ENCODE peak calls at places on chromosomes 2 and 18, in nine cellular contexts. T, L, C, H, W, R, G, E and A are unnamed samples.

GRCh38 chr2:11234309-11234708 is 79.0 kb downstream of the SLC66A3 start:
- DNase-seq in T (no peak), L (peak), C (no peak), H (no peak), W (no peak), R (no peak), G (no peak), E (peak), A (no peak)

GRCh38 chr2:177429688-177430325 is 37.2 kb downstream of the AGPS start:
- DNase-seq in T (no peak), L (peak), C (no peak), H (no peak), W (peak), R (no peak), G (no peak), E (peak), A (no peak)

GRCh38 chr2:95007822-95008221 is 17.7 kb upstream of the MAL start:
- DNase-seq in T (no peak), L (no peak), C (no peak), H (no peak), W (no peak), R (no peak), G (peak), E (no peak), A (no peak)

GRCh38 chr2:142615876-142616275 is 261.6 kb upstream of the KYNU start:
- DNase-seq in T (no peak), L (no peak), C (no peak), H (no peak), W (no peak), R (no peak), G (no peak), E (no peak), A (no peak)

GRCh38 chr18:78986018-78986481 is 6.4 kb downstream of the SALL3 start:
- DNase-seq in T (no peak), L (peak), C (no peak), H (no peak), W (peak), R (peak), G (no peak), E (peak), A (peak)

GRCh38 chr2:129112181-129112580 is 793.5 kb upstream of the HS6ST1 start:
- DNase-seq in T (no peak), L (no peak), C (no peak), H (no peak), W (no peak), R (no peak), G (no peak), E (no peak), A (no peak)

GRCh38 chr2:14991723-14992122 is 359.2 kb downstream of the LRATD1 start:
- DNase-seq in T (no peak), L (no peak), C (no peak), H (no peak), W (no peak), R (no peak), G (no peak), E (no peak), A (no peak)

GRCh38 chr18:36085195-36085594 is 17.8 kb upstream of the RPRD1A start:
- DNase-seq in T (no peak), L (no peak), C (no peak), H (no peak), W (no peak), R (no peak), G (no peak), E (no peak), A (no peak)

GRCh38 chr18:61572871-61573270 is 239.6 kb downstream of the CDH20 start:
- DNase-seq in T (no peak), L (peak), C (no peak), H (no peak), W (no peak), R (no peak), G (no peak), E (peak), A (no peak)

GRCh38 chr18:79384151-79384807 is 11.5 kb upstream of the NFATC1 start:
- DNase-seq in T (no peak), L (no peak), C (no peak), H (no peak), W (no peak), R (no peak), G (no peak), E (no peak), A (peak)

GRCh38 chr2:30135541-30135940 is 11.3 kb upstream of the YPEL5 start:
- DNase-seq in T (no peak), L (no peak), C (no peak), H (no peak), W (no peak), R (no peak), G (no peak), E (no peak), A (no peak)

GRCh38 chr2:19611491-19612332 is 253.3 kb upstream of the OSR1 start:
- DNase-seq in T (no peak), L (peak), C (no peak), H (no peak), W (peak), R (no peak), G (no peak), E (peak), A (no peak)

GRCh38 chr18:75210274-75211001 is at the start of gene TSHZ1:
- DNase-seq in T (peak), L (peak), C (peak), H (no peak), W (peak), R (peak), G (peak), E (peak), A (peak)

GRCh38 chr2:5673861-5674240 is 18.3 kb upstream of the SOX11 start:
- DNase-seq in T (no peak), L (no peak), C (no peak), H (no peak), W (peak), R (no peak), G (no peak), E (peak), A (no peak)

GRCh38 chr2:85324639-85325465 is 2.9 kb downstream of the TGOLN2 start:
- DNase-seq in T (no peak), L (peak), C (no peak), H (no peak), W (no peak), R (no peak), G (peak), E (peak), A (peak)

GRCh38 chr2:182522930-182523541 is 96.2 kb upstream of the PDE1A start:
- DNase-seq in T (no peak), L (no peak), C (no peak), H (no peak), W (peak), R (no peak), G (no peak), E (no peak), A (no peak)

GRCh38 chr2:59584958-59585357 is 968.5 kb downstream of the BCL11A start:
- DNase-seq in T (no peak), L (no peak), C (no peak), H (no peak), W (no peak), R (peak), G (no peak), E (no peak), A (peak)

GRCh38 chr2:234495801-234496441 is 960 bp downstream of the ARL4C start:
- DNase-seq in T (peak), L (no peak), C (no peak), H (no peak), W (no peak), R (no peak), G (peak), E (peak), A (no peak)

GRCh38 chr2:220057922-220058321 is 430.5 kb downstream of the SLC4A3 start:
- DNase-seq in T (no peak), L (no peak), C (no peak), H (no peak), W (no peak), R (no peak), G (no peak), E (no peak), A (no peak)

GRCh38 chr2:16060936-16061338 is 120.6 kb downstream of the MYCN start:
- DNase-seq in T (no peak), L (no peak), C (no peak), H (no peak), W (no peak), R (no peak), G (no peak), E (no peak), A (no peak)

GRCh38 chr2:195575879-195576391 is 81.1 kb upstream of the SLC39A10 start:
- DNase-seq in T (no peak), L (peak), C (no peak), H (no peak), W (peak), R (peak), G (no peak), E (peak), A (no peak)

GRCh38 chr2:98702127-98702802 is 28.7 kb downstream of the MGAT4A start:
- DNase-seq in T (peak), L (no peak), C (no peak), H (no peak), W (no peak), R (no peak), G (no peak), E (no peak), A (peak)

GRCh38 chr2:73104933-73105332 is 7.8 kb downstream of the RAB11FIP5 start:
- DNase-seq in T (no peak), L (no peak), C (no peak), H (no peak), W (no peak), R (no peak), G (no peak), E (no peak), A (no peak)

GRCh38 chr2:144099746-144100438 is 420.0 kb downstream of the ZEB2 start:
- DNase-seq in T (no peak), L (peak), C (no peak), H (no peak), W (peak), R (no peak), G (no peak), E (peak), A (no peak)

GRCh38 chr2:45885111-45885685 is 233.7 kb downstream of the PRKCE start:
- DNase-seq in T (no peak), L (no peak), C (no peak), H (no peak), W (no peak), R (no peak), G (no peak), E (no peak), A (no peak)

GRCh38 chr18:12702221-12703095 is at the start of the genes CEP76 and PSMG2:
- DNase-seq in T (peak), L (peak), C (peak), H (peak), W (peak), R (peak), G (peak), E (peak), A (peak)

GRCh38 chr2:48205137-48205798 is 299.0 kb upstream of the FBXO11 start:
- DNase-seq in T (no peak), L (peak), C (peak), H (peak), W (peak), R (no peak), G (no peak), E (peak), A (peak)

GRCh38 chr2:232898592-232899541 is 28.8 kb downstream of the SNORC start:
- DNase-seq in T (peak), L (peak), C (no peak), H (no peak), W (peak), R (no peak), G (no peak), E (peak), A (peak)

GRCh38 chr2:235445116-235445515 is 48.7 kb upstream of the AGAP1 start:
- DNase-seq in T (no peak), L (no peak), C (no peak), H (no peak), W (no peak), R (no peak), G (no peak), E (no peak), A (no peak)

GRCh38 chr2:149924028-149924427 is 336.5 kb upstream of the MMADHC start:
- DNase-seq in T (no peak), L (no peak), C (no peak), H (no peak), W (peak), R (no peak), G (no peak), E (no peak), A (no peak)

GRCh38 chr2:64296150-64296500 is 151.9 kb upstream of the PELI1 start:
- DNase-seq in T (no peak), L (no peak), C (no peak), H (peak), W (no peak), R (no peak), G (no peak), E (no peak), A (peak)

GRCh38 chr2:239881561-239882320 is 143.4 kb downstream of the NDUFA10 start:
- DNase-seq in T (peak), L (peak), C (no peak), H (no peak), W (peak), R (no peak), G (peak), E (peak), A (peak)

GRCh38 chr18:74529378-74529777 is 4.9 kb upstream of the CNDP1 start:
- DNase-seq in T (peak), L (no peak), C (no peak), H (no peak), W (no peak), R (no peak), G (no peak), E (no peak), A (no peak)

GRCh38 chr2:9333591-9334171 is 89.6 kb downstream of the ITGB1BP1 start:
- DNase-seq in T (peak), L (peak), C (peak), H (no peak), W (peak), R (no peak), G (no peak), E (peak), A (peak)

GRCh38 chr2:168913171-168913484 is 12.0 kb downstream of the G6PC2 start:
- DNase-seq in T (no peak), L (no peak), C (no peak), H (no peak), W (no peak), R (no peak), G (no peak), E (no peak), A (no peak)